ENCODE peak calls at places on chromosomes 12 and 14, in four cellular contexts. B is activated T-cell treated with anti-CD3 and anti-CD28 coated beads, Interleukin-2, amount 50 U/mL, for 72 hours; C is myocyte; O is neural crest cell. R is an unnamed sample.

GRCh38 chr14:24072436-24072835 is 1.1 kb downstream of the CPNE6 start:
- DNase-seq in B (no peak), O (no peak), C (no peak), R (no peak)

GRCh38 chr12:30806989-30807694 is 52.4 kb upstream of the CAPRIN2 start:
- DNase-seq in B (peak; percentile 21), C (peak; percentile 76), O (no peak), R (peak; percentile 63)

GRCh38 chr14:105473677-105474477 is 744 bp upstream of the CRIP2 start:
- DNase-seq in B (peak; percentile 36), O (peak; percentile 94), C (peak; percentile 95), R (peak; percentile 94)

GRCh38 chr12:115922952-115923564 is 354.4 kb downstream of the MED13L start:
- DNase-seq in B (no peak), O (no peak), C (no peak), R (no peak)

GRCh38 chr12:130929363-130929762 is 24.3 kb upstream of the ADGRD1 start:
- DNase-seq in B (no peak), C (no peak), O (no peak), R (no peak)

GRCh38 chr14:58849609-58850008 is 211.8 kb downstream of the DACT1 start:
- DNase-seq in C (no peak), O (no peak), B (no peak), R (no peak)

GRCh38 chr12:123966596-123966995 is 6.0 kb downstream of the CCDC92 start:
- DNase-seq in O (no peak), C (peak; percentile 86), B (no peak), R (no peak)

GRCh38 chr14:58362798-58363412 is 32.8 kb upstream of the TOMM20L start:
- DNase-seq in O (no peak), B (no peak), C (peak; percentile 5), R (peak; percentile 36)

GRCh38 chr12:98002887-98003493 is 512.4 kb upstream of the TMPO start:
- DNase-seq in C (peak; percentile 2), B (peak; percentile 21), O (peak; percentile 62), R (peak; percentile 56)

GRCh38 chr12:99111600-99111999 is 466.5 kb downstream of the APAF1 start:
- DNase-seq in O (no peak), B (no peak), C (no peak), R (no peak)

GRCh38 chr14:101562659-101563351 is 1.5 kb downstream of the DIO3 start:
- DNase-seq in B (peak; percentile 5), C (no peak), O (no peak), R (no peak)

GRCh38 chr14:87863047-87863446 is 129.9 kb downstream of the GALC start:
- DNase-seq in C (no peak), B (no peak), O (no peak), R (no peak)

GRCh38 chr12:95218852-95219171 is 1.2 kb downstream of the VEZT start:
- DNase-seq in C (peak; percentile 12), B (peak; percentile 55), O (peak; percentile 2), R (peak; percentile 32)

GRCh38 chr12:31362115-31362758 is 36.3 kb upstream of the SINHCAF start:
- DNase-seq in C (no peak), B (no peak), O (no peak), R (no peak)

GRCh38 chr12:72444566-72444965 is 172.4 kb downstream of the TRHDE start:
- DNase-seq in B (no peak), O (no peak), C (no peak), R (no peak)

GRCh38 chr12:106369624-106370346 is 12.2 kb downstream of the POLR3B start:
- DNase-seq in O (no peak), B (no peak), C (no peak), R (no peak)

GRCh38 chr14:23044840-23045239 is 2.8 kb downstream of the PSMB11 start:
- DNase-seq in O (no peak), C (no peak), B (no peak), R (no peak)

GRCh38 chr14:101821528-101821927 is 60.0 kb downstream of the PPP2R5C start:
- DNase-seq in C (no peak), B (peak; percentile 63), O (no peak), R (no peak)

GRCh38 chr14:65287264-65288131 is 125.0 kb upstream of the FUT8 start:
- DNase-seq in C (no peak), B (peak; percentile 64), O (no peak), R (no peak)

GRCh38 chr12:83015390-83016225 is 328.9 kb downstream of the TMTC2 start:
- DNase-seq in C (no peak), B (peak; percentile 2), O (no peak), R (no peak)

GRCh38 chr12:29778531-29778930 is 5.2 kb downstream of the TMTC1 start:
- DNase-seq in O (no peak), C (no peak), B (no peak), R (no peak)

GRCh38 chr14:95774265-95775160 is 60.6 kb upstream of the TCL1A start:
- DNase-seq in B (peak; percentile 50), O (peak; percentile 72), C (peak; percentile 58), R (peak; percentile 66)

GRCh38 chr14:85573406-85573805 is 43.5 kb downstream of the FLRT2 start:
- DNase-seq in O (no peak), B (no peak), C (peak; percentile 97), R (no peak)

GRCh38 chr14:64038857-64039542 is 186.2 kb downstream of the SYNE2 start:
- DNase-seq in O (no peak), C (no peak), B (no peak), R (no peak)

GRCh38 chr14:49461529-49462401 is 124.4 kb downstream of the RPS29 start:
- DNase-seq in B (peak; percentile 70), C (peak; percentile 75), O (peak; percentile 37), R (peak; percentile 36)

GRCh38 chr12:34033628-34034296 is 11.5 kb downstream of the ALG10 start:
- DNase-seq in B (no peak), C (peak; percentile 43), O (no peak), R (no peak)

GRCh38 chr12:114415525-114415868 is 9.6 kb upstream of the TBX5 start:
- DNase-seq in O (no peak), C (no peak), B (no peak), R (no peak)

GRCh38 chr12:69068431-69068830 is 135.5 kb upstream of the CPM start:
- DNase-seq in O (no peak), C (no peak), B (no peak), R (no peak)

GRCh38 chr12:123807670-123808069 is 45.6 kb downstream of the DNAH10 start:
- DNase-seq in O (no peak), B (no peak), C (no peak), R (no peak)

R was measured in D341Med.